ENCODE peak calls at places on chromosomes 4 and X, in five cellular contexts. W is foreskin fibroblast, O is IMR-90, J is pancreas, H is fibroblast of lung. D is an unnamed sample.

GRCh38 chr4:116073051-116073450 is 959.6 kb upstream of the NDST4 start:
- DNase-seq in W (no peak), O (no peak), J (no peak), H (no peak), D (no peak)

GRCh38 chr4:165678236-165678960 is 194.6 kb upstream of the TLL1 start:
- DNase-seq in W (peak; percentile 41), O (no peak), J (no peak), H (peak; percentile 4), D (no peak)

GRCh38 chr4:160523236-160523635 is 1420.4 kb downstream of the RAPGEF2 start:
- DNase-seq in W (no peak), O (no peak), J (no peak), H (no peak), D (no peak)

GRCh38 chr4:56742080-56742871 is 61.2 kb upstream of the HOPX start:
- DNase-seq in W (peak; percentile 72), O (peak; percentile 19), J (no peak), H (no peak), D (peak; percentile 65)

GRCh38 chr4:85210353-85210752 is 243.9 kb upstream of the WDFY3 start:
- DNase-seq in W (peak; percentile 68), O (no peak), J (no peak), H (no peak), D (no peak)

GRCh38 chr4:23976423-23976822 is 86.6 kb upstream of the PPARGC1A start:
- DNase-seq in W (no peak), O (no peak), J (no peak), H (no peak), D (no peak)

GRCh38 chr4:129233691-129234090 is 137.7 kb downstream of the C4orf33 start:
- DNase-seq in W (no peak), O (no peak), J (no peak), H (no peak), D (no peak)

GRCh38 chr4:142984871-142985585 is 138.9 kb upstream of the INPP4B start:
- DNase-seq in W (peak; percentile 53), O (peak; percentile 17), J (no peak), H (peak; percentile 44), D (no peak)

GRCh38 chrX:69362889-69363288 is 141.2 kb upstream of the NALF2 start:
- DNase-seq in W (peak; percentile 58), O (no peak), J (no peak), H (peak; percentile 47), D (no peak)

GRCh38 chr4:35228318-35228717 is 1016.0 kb downstream of the ARAP2 start:
- DNase-seq in W (no peak), O (no peak), J (no peak), H (no peak), D (no peak)

GRCh38 chr4:121140712-121141111 is 23.4 kb downstream of the TNIP3 start:
- DNase-seq in W (peak; percentile 45), O (peak; percentile 57), J (no peak), H (no peak), D (peak; percentile 95)

GRCh38 chr4:139085141-139085540 is 69.6 kb downstream of the NOCT start:
- DNase-seq in W (peak; percentile 37), O (peak; percentile 36), J (no peak), H (peak; percentile 48), D (peak; percentile 14)

GRCh38 chrX:45822124-45822523 is 621.4 kb upstream of the DIPK2B start:
- DNase-seq in W (no peak), O (no peak), J (no peak), H (peak; percentile 35), D (no peak)

GRCh38 chr4:8770518-8771257 is 101.0 kb downstream of the HMX1 start:
- DNase-seq in W (no peak), O (no peak), J (peak; percentile 28), H (no peak), D (no peak)

GRCh38 chr4:14701389-14701788 is 300.9 kb upstream of the CPEB2 start:
- DNase-seq in W (no peak), O (no peak), J (no peak), H (no peak), D (no peak)

GRCh38 chr4:40183615-40184411 is 13.0 kb upstream of the RHOH start:
- DNase-seq in W (peak; percentile 69), O (no peak), J (no peak), H (no peak), D (peak; percentile 15)

GRCh38 chr4:40736910-40737309 is 12.8 kb upstream of the NSUN7 start:
- DNase-seq in W (peak; percentile 38), O (peak; percentile 22), J (no peak), H (peak; percentile 72), D (peak; percentile 12)

GRCh38 chr4:88628746-88629145 is 36.5 kb downstream of the HERC3 start:
- DNase-seq in W (no peak), O (no peak), J (no peak), H (no peak), D (peak; percentile 58)

GRCh38 chrX:6449946-6450345 is 85.0 kb downstream of the VCX3A start:
- DNase-seq in W (no peak), O (no peak), J (no peak), H (no peak), D (no peak)

GRCh38 chrX:43002526-43003203 is 224.7 kb upstream of the PPP1R2C start:
- DNase-seq in W (no peak), O (no peak), J (no peak), H (no peak), D (no peak)

GRCh38 chr4:70240192-70240591 is 2.2 kb upstream of the CSN3 start:
- DNase-seq in W (no peak), O (peak; percentile 35), J (no peak), H (peak; percentile 97), D (peak; percentile 20)

GRCh38 chr4:165457793-165458192 is 79.0 kb downstream of the CPE start:
- DNase-seq in W (no peak), O (no peak), J (no peak), H (no peak), D (no peak)

GRCh38 chr4:92305148-92305877 is 1.5 kb downstream of the GRID2 start:
- DNase-seq in W (peak; percentile 64), O (peak; percentile 32), J (peak; percentile 80), H (peak; percentile 63), D (peak; percentile 49)

GRCh38 chrX:47573334-47574095 is 8.7 kb upstream of the TIMP1 start:
- DNase-seq in W (peak; percentile 77), O (peak; percentile 73), J (no peak), H (peak; percentile 69), D (peak; percentile 58)

GRCh38 chrX:71922697-71923096 is 12.1 kb downstream of the NHSL2 start:
- DNase-seq in W (peak; percentile 12), O (no peak), J (no peak), H (no peak), D (no peak)

GRCh38 chrX:34903316-34903715 is 39.3 kb upstream of the FAM47B start:
- DNase-seq in W (peak; percentile 34), O (peak; percentile 31), J (no peak), H (no peak), D (peak; percentile 2)

GRCh38 chr4:34516524-34516923 is 1727.8 kb downstream of the ARAP2 start:
- DNase-seq in W (no peak), O (no peak), J (no peak), H (no peak), D (no peak)

DNA sequence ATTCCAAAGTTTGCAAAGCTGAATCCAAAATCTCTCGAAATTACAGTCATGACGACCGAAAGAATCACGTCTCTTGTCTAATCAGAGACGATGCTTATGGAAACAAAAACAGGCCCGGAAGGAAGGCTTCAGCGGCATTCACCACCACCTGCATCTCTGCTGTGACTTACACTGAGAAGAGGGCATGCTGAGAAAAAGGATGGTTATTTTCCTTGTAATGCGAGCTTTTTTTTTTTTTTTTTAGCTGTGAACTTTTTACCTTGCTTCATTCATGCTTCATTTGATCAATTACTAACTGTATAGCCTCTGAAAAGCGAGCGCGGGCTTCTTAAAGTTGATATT is 209.2 kb downstream of the SOWAHB start:
- DNase-seq in W (peak; percentile 51), O (peak; percentile 38), J (no peak), H (no peak), D (peak; percentile 57)
- TF ChIP-seq CTCF in W (no peak), O (no peak), J (no peak), H (no peak), D (no peak)

DNA sequence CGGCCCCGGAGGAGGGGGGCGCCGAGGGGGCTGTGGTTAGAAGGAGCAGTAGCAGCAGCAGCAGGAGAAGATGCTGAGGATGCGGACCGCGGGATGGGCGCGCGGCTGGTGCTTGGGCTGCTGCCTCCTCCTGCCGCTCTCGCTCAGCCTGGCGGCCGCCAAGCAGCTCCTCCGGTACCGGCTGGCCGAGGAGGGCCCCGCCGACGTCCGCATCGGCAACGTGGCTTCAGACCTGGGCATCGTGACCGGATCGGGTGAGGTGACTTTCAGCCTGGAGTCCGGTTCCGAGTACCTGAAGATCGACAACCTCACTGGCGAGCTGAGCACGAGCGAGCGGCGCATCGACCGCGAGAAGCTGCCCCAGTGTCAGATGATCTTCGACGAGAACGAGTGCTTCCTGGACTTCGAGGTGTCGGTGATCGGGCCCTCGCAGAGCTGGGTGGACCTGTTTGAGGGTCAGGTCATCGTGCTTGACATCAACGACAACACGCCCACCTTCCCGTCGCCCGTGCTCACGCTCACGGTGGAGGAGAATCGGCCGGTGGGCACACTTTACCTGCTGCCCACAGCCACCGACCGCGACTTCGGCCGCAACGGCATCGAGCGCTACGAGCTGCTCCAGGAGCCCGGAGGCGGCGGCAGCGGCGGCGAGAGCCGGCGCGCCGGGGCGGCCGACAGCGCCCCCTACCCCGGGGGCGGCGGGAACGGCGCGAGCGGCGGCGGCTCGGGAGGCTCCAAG is 1.4 kb downstream of the PCDH7 start:
- DNase-seq in W (peak; percentile 71), O (peak; percentile 44), J (peak; percentile 80), H (peak; percentile 57), D (peak; percentile 51)
- TF ChIP-seq CTCF in W (no peak), O (peak; percentile 62), J (no peak), H (no peak), D (no peak)

DNA sequence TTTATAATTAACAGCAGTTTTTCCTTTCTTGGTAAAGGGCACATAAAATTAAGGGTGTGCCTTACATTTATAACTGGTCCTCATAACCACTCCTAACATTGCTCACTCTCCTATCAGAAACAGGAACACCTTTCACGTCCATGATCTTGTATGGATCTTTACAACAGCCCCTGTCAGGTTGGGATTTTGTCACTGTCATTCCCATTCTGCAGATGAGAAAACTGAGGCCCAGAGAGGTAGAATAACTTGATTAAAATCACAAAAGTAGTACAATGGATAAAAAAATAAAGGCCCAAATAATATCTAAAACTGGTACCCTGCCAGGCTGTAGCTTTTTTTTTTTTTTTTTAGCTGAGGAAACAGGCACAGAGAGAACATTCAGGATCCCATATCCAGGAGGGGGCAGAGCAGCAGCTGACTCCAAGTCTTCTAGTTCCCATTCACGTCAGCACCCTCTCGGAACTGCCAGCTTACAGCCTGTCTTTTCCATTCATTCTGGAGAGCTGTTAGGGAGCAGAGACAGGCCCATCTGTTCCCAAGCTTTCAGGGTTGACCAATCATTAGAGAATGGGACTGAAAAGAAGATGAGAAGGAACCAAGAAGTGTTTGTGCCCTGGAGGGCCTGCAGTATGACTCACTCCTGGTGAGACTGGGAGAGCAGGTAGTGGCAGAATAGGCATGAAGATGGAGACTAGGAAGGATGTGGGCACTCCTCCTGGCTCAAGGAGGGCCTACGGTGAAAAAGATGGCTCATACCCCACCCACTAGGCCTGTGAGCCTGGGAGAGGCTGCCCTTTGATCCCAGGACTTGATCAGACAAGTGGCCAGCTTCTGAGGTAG is 7.3 kb downstream of the SUV39H1 start:
- DNase-seq in W (peak; percentile 66), O (peak; percentile 23), J (no peak), H (peak; percentile 17), D (no peak)
- TF ChIP-seq CTCF in W (no peak), O (no peak), J (no peak), H (peak; percentile 4), D (no peak)

GRCh38 chrX:132875705-132876508 is 82.5 kb downstream of the HS6ST2 start:
- DNase-seq in W (no peak), O (no peak), J (no peak), H (no peak), D (no peak)

GRCh38 chrX:132877954-132878536 is 80.4 kb downstream of the HS6ST2 start:
- DNase-seq in W (no peak), O (no peak), J (no peak), H (no peak), D (no peak)

GRCh38 chrX:132876933-132877332 is 81.5 kb downstream of the HS6ST2 start:
- DNase-seq in W (no peak), O (no peak), J (no peak), H (no peak), D (no peak)

GRCh38 chrX:132876509-132876837 is 82.0 kb downstream of the HS6ST2 start:
- DNase-seq in W (no peak), O (no peak), J (no peak), H (no peak), D (peak; percentile 1)
- TF ChIP-seq CTCF in W (no peak), O (no peak), J (no peak), H (no peak), D (no peak)